ENCODE peak calls at places on chromosomes 6 and 20, in ten cellular contexts. One of them, this sample, is unnamed.

GRCh38 chr20:22824077-22824476 is 211.0 kb upstream of the SSTR4 start:
- DNase-seq in sigmoid colon: no peak
- DNase-seq in K562: no peak
- DNase-seq in transverse colon: no peak
- DNase-seq in suprapubic skin: no peak
- DNase-seq in HepG2: no peak
- DNase-seq in stomach: no peak
- DNase-seq in A549: no peak
- DNase-seq in SK-N-SH: no peak
- DNase-seq in ovary: no peak
- DNase-seq in this sample: no peak

GRCh38 chr6:170100046-170100445 is 190.8 kb downstream of the DLL1 start:
- DNase-seq in HepG2: no peak
- DNase-seq in suprapubic skin: peak; percentile 50
- DNase-seq in A549: no peak
- DNase-seq in stomach: peak; percentile 14
- DNase-seq in sigmoid colon: peak; percentile 27
- DNase-seq in K562: no peak
- DNase-seq in ovary: peak; percentile 3
- DNase-seq in SK-N-SH: no peak
- DNase-seq in transverse colon: no peak
- DNase-seq in this sample: no peak

GRCh38 chr6:147936703-147937102 is 405.9 kb upstream of the SASH1 start:
- DNase-seq in SK-N-SH: no peak
- DNase-seq in ovary: no peak
- DNase-seq in suprapubic skin: no peak
- DNase-seq in HepG2: no peak
- DNase-seq in A549: no peak
- DNase-seq in K562: no peak
- DNase-seq in transverse colon: no peak
- DNase-seq in stomach: no peak
- DNase-seq in sigmoid colon: no peak
- DNase-seq in this sample: no peak

GRCh38 chr6:3751019-3751729 is at the start of gene PXDC1:
- DNase-seq in stomach: no peak
- DNase-seq in K562: no peak
- DNase-seq in A549: no peak
- DNase-seq in transverse colon: no peak
- DNase-seq in suprapubic skin: no peak
- DNase-seq in sigmoid colon: no peak
- DNase-seq in ovary: no peak
- DNase-seq in HepG2: no peak
- DNase-seq in SK-N-SH: no peak
- DNase-seq in this sample: no peak

GRCh38 chr6:408599-409102 is 17.1 kb downstream of the IRF4 start:
- DNase-seq in suprapubic skin: no peak
- DNase-seq in sigmoid colon: no peak
- DNase-seq in stomach: no peak
- DNase-seq in ovary: no peak
- DNase-seq in K562: peak; percentile 65
- DNase-seq in transverse colon: no peak
- DNase-seq in SK-N-SH: peak; percentile 61
- DNase-seq in A549: peak; percentile 40
- DNase-seq in HepG2: peak; percentile 65
- DNase-seq in this sample: no peak

GRCh38 chr6:106444777-106445507 is 84.4 kb downstream of the CRYBG1 start:
- DNase-seq in K562: peak; percentile 65
- DNase-seq in A549: peak; percentile 63
- DNase-seq in transverse colon: no peak
- DNase-seq in SK-N-SH: peak; percentile 67
- DNase-seq in HepG2: peak; percentile 58
- DNase-seq in ovary: no peak
- DNase-seq in suprapubic skin: no peak
- DNase-seq in sigmoid colon: no peak
- DNase-seq in stomach: no peak
- DNase-seq in this sample: peak; percentile 39

GRCh38 chr6:103367212-103367611 is 1492.5 kb downstream of the HACE1 start:
- DNase-seq in suprapubic skin: no peak
- DNase-seq in K562: no peak
- DNase-seq in sigmoid colon: no peak
- DNase-seq in SK-N-SH: no peak
- DNase-seq in HepG2: no peak
- DNase-seq in ovary: no peak
- DNase-seq in stomach: no peak
- DNase-seq in transverse colon: no peak
- DNase-seq in A549: no peak
- DNase-seq in this sample: no peak

GRCh38 chr20:7124120-7124519 is 356.6 kb downstream of the BMP2 start:
- DNase-seq in SK-N-SH: no peak
- DNase-seq in transverse colon: no peak
- DNase-seq in K562: no peak
- DNase-seq in stomach: no peak
- DNase-seq in sigmoid colon: no peak
- DNase-seq in HepG2: no peak
- DNase-seq in A549: no peak
- DNase-seq in ovary: no peak
- DNase-seq in suprapubic skin: no peak
- DNase-seq in this sample: no peak

GRCh38 chr20:48180039-48180438 is 394.8 kb upstream of the SULF2 start:
- DNase-seq in transverse colon: no peak
- DNase-seq in stomach: no peak
- DNase-seq in HepG2: peak; percentile 50
- DNase-seq in SK-N-SH: no peak
- DNase-seq in A549: peak; percentile 76
- DNase-seq in K562: no peak
- DNase-seq in ovary: no peak
- DNase-seq in suprapubic skin: no peak
- DNase-seq in sigmoid colon: no peak
- DNase-seq in this sample: no peak

GRCh38 chr20:44309763-44310663 is 989 bp downstream of the FITM2 start:
- DNase-seq in sigmoid colon: no peak
- DNase-seq in SK-N-SH: no peak
- DNase-seq in K562: peak; percentile 68
- DNase-seq in A549: no peak
- DNase-seq in stomach: no peak
- DNase-seq in ovary: peak; percentile 61
- DNase-seq in HepG2: no peak
- DNase-seq in transverse colon: peak; percentile 60
- DNase-seq in suprapubic skin: peak; percentile 72
- DNase-seq in this sample: no peak

GRCh38 chr20:23151885-23152284 is 65.8 kb upstream of the CD93 start:
- DNase-seq in ovary: no peak
- DNase-seq in A549: no peak
- DNase-seq in stomach: peak; percentile 24
- DNase-seq in sigmoid colon: no peak
- DNase-seq in HepG2: no peak
- DNase-seq in K562: peak; percentile 43
- DNase-seq in suprapubic skin: no peak
- DNase-seq in transverse colon: no peak
- DNase-seq in SK-N-SH: no peak
- DNase-seq in this sample: no peak

GRCh38 chr20:54397292-54398155 is 77.9 kb upstream of the DOK5 start:
- DNase-seq in ovary: no peak
- DNase-seq in HepG2: no peak
- DNase-seq in sigmoid colon: no peak
- DNase-seq in transverse colon: no peak
- DNase-seq in SK-N-SH: no peak
- DNase-seq in K562: no peak
- DNase-seq in suprapubic skin: no peak
- DNase-seq in stomach: no peak
- DNase-seq in A549: no peak
- DNase-seq in this sample: no peak

GRCh38 chr6:45650527-45651135 is 272.9 kb upstream of the SUPT3H start:
- DNase-seq in ovary: no peak
- DNase-seq in transverse colon: no peak
- DNase-seq in suprapubic skin: no peak
- DNase-seq in A549: peak; percentile 8
- DNase-seq in stomach: no peak
- DNase-seq in sigmoid colon: no peak
- DNase-seq in SK-N-SH: no peak
- DNase-seq in HepG2: no peak
- DNase-seq in K562: no peak
- DNase-seq in this sample: no peak

GRCh38 chr6:108587258-108588059 is 26.7 kb downstream of the FOXO3 start:
- DNase-seq in HepG2: peak; percentile 75
- DNase-seq in ovary: peak; percentile 49
- DNase-seq in suprapubic skin: no peak
- DNase-seq in stomach: no peak
- DNase-seq in K562: peak; percentile 46
- DNase-seq in transverse colon: no peak
- DNase-seq in SK-N-SH: no peak
- DNase-seq in sigmoid colon: peak; percentile 77
- DNase-seq in A549: no peak
- DNase-seq in this sample: no peak

GRCh38 chr6:125375841-125376240 is 74.1 kb upstream of the HDDC2 start:
- DNase-seq in SK-N-SH: no peak
- DNase-seq in sigmoid colon: no peak
- DNase-seq in A549: no peak
- DNase-seq in K562: no peak
- DNase-seq in ovary: no peak
- DNase-seq in transverse colon: no peak
- DNase-seq in stomach: no peak
- DNase-seq in suprapubic skin: no peak
- DNase-seq in HepG2: no peak
- DNase-seq in this sample: no peak
- TF ChIP-seq EP300 in SK-N-SH: no peak
- TF ChIP-seq EP300 in sigmoid colon: no peak
- TF ChIP-seq EP300 in A549: no peak
- TF ChIP-seq EP300 in K562: no peak
- TF ChIP-seq EP300 in ovary: no peak
- TF ChIP-seq EP300 in transverse colon: no peak
- TF ChIP-seq EP300 in stomach: no peak
- TF ChIP-seq EP300 in suprapubic skin: no peak
- TF ChIP-seq EP300 in HepG2: no peak
- TF ChIP-seq EP300 in this sample: no peak

DNA sequence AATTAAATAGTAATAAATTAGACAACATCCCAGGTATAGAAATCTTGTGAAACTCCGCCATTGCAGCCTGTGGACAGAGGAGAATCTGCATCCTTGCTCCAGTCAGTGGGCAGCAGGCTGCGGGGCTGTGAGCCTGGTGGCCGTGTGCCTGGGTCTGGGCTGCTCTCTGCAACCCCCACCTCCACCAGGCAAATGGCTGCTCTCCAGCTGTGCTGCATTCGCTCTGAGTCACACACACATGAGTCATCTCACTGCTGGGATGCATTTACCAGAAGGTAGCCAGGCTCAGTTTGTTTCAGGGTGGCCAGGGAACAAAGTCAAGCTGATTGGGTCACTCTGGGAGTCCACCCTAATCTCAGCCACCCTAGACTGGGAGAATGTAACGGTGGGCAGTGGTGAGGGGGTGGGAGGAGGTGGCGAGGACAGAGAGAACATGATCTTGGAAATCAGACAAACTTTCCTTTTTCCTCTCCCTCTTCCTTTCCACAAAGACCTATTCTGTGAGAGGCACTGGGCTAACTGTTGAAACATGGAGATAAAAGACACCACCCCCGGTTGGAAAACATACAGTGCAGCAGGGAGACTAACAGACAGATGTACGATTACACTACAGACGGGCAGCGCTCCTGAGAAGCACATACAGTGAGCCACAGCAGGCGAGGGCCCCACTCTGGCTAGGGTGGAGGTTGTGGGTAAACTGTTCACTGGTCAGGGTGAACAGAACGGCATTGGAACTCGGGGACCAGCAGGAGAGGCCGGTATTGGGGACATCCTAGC is 59.2 kb downstream of the TRAM2 start:
- DNase-seq in sigmoid colon: peak; percentile 96
- DNase-seq in K562: peak; percentile 92
- DNase-seq in SK-N-SH: peak; percentile 85
- DNase-seq in ovary: peak; percentile 93
- DNase-seq in transverse colon: peak; percentile 76
- DNase-seq in stomach: peak; percentile 73
- DNase-seq in suprapubic skin: no peak
- DNase-seq in HepG2: peak; percentile 92
- DNase-seq in A549: peak; percentile 91
- DNase-seq in this sample: peak; percentile 86
- TF ChIP-seq EP300 in sigmoid colon: peak; percentile 65
- TF ChIP-seq EP300 in K562: peak; percentile 68
- TF ChIP-seq EP300 in SK-N-SH: no peak
- TF ChIP-seq EP300 in ovary: no peak
- TF ChIP-seq EP300 in transverse colon: no peak
- TF ChIP-seq EP300 in stomach: peak; percentile 45
- TF ChIP-seq EP300 in suprapubic skin: no peak
- TF ChIP-seq EP300 in HepG2: peak; percentile 64
- TF ChIP-seq EP300 in A549: no peak
- TF ChIP-seq EP300 in this sample: peak; percentile 94

DNA sequence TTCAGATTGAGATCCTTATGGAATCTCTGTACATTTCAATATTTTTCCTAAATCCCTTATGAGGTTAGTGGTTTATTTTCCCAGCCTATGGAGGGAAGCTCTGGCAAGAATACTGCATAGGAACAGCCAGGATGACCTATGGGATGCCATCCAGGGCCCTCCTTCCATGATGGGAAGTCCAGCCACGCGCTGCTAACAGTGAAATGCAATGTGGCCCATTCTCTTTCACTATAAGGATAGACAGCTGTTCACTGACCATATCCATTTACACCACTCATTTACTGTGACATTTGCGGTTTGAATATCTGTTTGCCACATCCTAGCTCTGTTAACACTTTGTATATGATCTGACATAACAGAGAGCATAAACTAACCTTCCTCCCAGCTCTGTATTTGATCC is 471.7 kb downstream of the CBLN4 start:
- DNase-seq in A549: no peak
- DNase-seq in SK-N-SH: no peak
- DNase-seq in HepG2: no peak
- DNase-seq in transverse colon: no peak
- DNase-seq in suprapubic skin: no peak
- DNase-seq in stomach: no peak
- DNase-seq in sigmoid colon: no peak
- DNase-seq in ovary: no peak
- DNase-seq in K562: no peak
- DNase-seq in this sample: no peak
- TF ChIP-seq EP300 in A549: no peak
- TF ChIP-seq EP300 in SK-N-SH: no peak
- TF ChIP-seq EP300 in HepG2: no peak
- TF ChIP-seq EP300 in transverse colon: no peak
- TF ChIP-seq EP300 in suprapubic skin: no peak
- TF ChIP-seq EP300 in stomach: no peak
- TF ChIP-seq EP300 in sigmoid colon: no peak
- TF ChIP-seq EP300 in ovary: no peak
- TF ChIP-seq EP300 in K562: no peak
- TF ChIP-seq EP300 in this sample: no peak

GRCh38 chr20:35007413-35007812 is 51.7 kb downstream of the MYH7B start:
- DNase-seq in sigmoid colon: peak; percentile 56
- DNase-seq in ovary: peak; percentile 9
- DNase-seq in HepG2: no peak
- DNase-seq in stomach: no peak
- DNase-seq in suprapubic skin: no peak
- DNase-seq in A549: no peak
- DNase-seq in SK-N-SH: no peak
- DNase-seq in K562: no peak
- DNase-seq in transverse colon: peak; percentile 2
- DNase-seq in this sample: peak; percentile 8
- TF ChIP-seq EP300 in sigmoid colon: no peak
- TF ChIP-seq EP300 in ovary: no peak
- TF ChIP-seq EP300 in HepG2: no peak
- TF ChIP-seq EP300 in stomach: no peak
- TF ChIP-seq EP300 in suprapubic skin: no peak
- TF ChIP-seq EP300 in A549: no peak
- TF ChIP-seq EP300 in SK-N-SH: no peak
- TF ChIP-seq EP300 in K562: no peak
- TF ChIP-seq EP300 in transverse colon: no peak
- TF ChIP-seq EP300 in this sample: no peak

This sample was measured in tibial nerve.